ENCODE peak calls at places on chromosomes 13 and 19, in four cellular contexts. One of them, this sample, is unnamed.
A peak's percentile ranks its signal among the peaks of the same experiment; 100 is the strongest.

GRCh38 chr13:39616087-39616694 is 13.2 kb upstream of the LHFPL6 start:
- DNase-seq in nephron progenitor cell: peak; percentile 50
- DNase-seq in CD4-positive, alpha-beta T cell: no peak
- DNase-seq in AG09309: no peak
- DNase-seq in this sample: no peak

GRCh38 chr13:110216403-110217041 is 90.4 kb downstream of the COL4A1 start:
- DNase-seq in AG09309: peak; percentile 39
- DNase-seq in nephron progenitor cell: no peak
- DNase-seq in CD4-positive, alpha-beta T cell: no peak
- DNase-seq in this sample: peak; percentile 14

GRCh38 chr19:47699360-47699917 is 13.8 kb upstream of the EHD2 start:
- DNase-seq in AG09309: no peak
- DNase-seq in nephron progenitor cell: peak; percentile 85
- DNase-seq in CD4-positive, alpha-beta T cell: peak; percentile 23
- DNase-seq in this sample: no peak

GRCh38 chr19:53900191-53900860 is 8.8 kb upstream of the CACNG7 start:
- DNase-seq in nephron progenitor cell: no peak
- DNase-seq in AG09309: no peak
- DNase-seq in CD4-positive, alpha-beta T cell: no peak
- DNase-seq in this sample: no peak

GRCh38 chr13:68588623-68589022 is 1358.5 kb upstream of the PCDH9 start:
- DNase-seq in AG09309: no peak
- DNase-seq in nephron progenitor cell: no peak
- DNase-seq in CD4-positive, alpha-beta T cell: no peak
- DNase-seq in this sample: no peak

GRCh38 chr19:4624301-4624700 is 15.0 kb upstream of the TNFAIP8L1 start:
- DNase-seq in CD4-positive, alpha-beta T cell: no peak
- DNase-seq in nephron progenitor cell: no peak
- DNase-seq in AG09309: no peak
- DNase-seq in this sample: no peak

GRCh38 chr19:23525265-23525862 is 130.1 kb upstream of the ZNF91 start:
- DNase-seq in nephron progenitor cell: no peak
- DNase-seq in AG09309: no peak
- DNase-seq in CD4-positive, alpha-beta T cell: no peak
- DNase-seq in this sample: no peak

GRCh38 chr13:101868585-101869469 is 416.4 kb downstream of the ITGBL1 start:
- DNase-seq in CD4-positive, alpha-beta T cell: no peak
- DNase-seq in nephron progenitor cell: no peak
- DNase-seq in AG09309: no peak
- DNase-seq in this sample: no peak

GRCh38 chr13:53158201-53158600 is 129.6 kb downstream of the OLFM4 start:
- DNase-seq in nephron progenitor cell: no peak
- DNase-seq in AG09309: no peak
- DNase-seq in CD4-positive, alpha-beta T cell: no peak
- DNase-seq in this sample: no peak

GRCh38 chr13:80030491-80030890 is 310.4 kb downstream of the SPRY2 start:
- DNase-seq in AG09309: no peak
- DNase-seq in nephron progenitor cell: no peak
- DNase-seq in CD4-positive, alpha-beta T cell: no peak
- DNase-seq in this sample: no peak

GRCh38 chr13:110340812-110341444 is 33.8 kb downstream of the COL4A2 start:
- DNase-seq in AG09309: no peak
- DNase-seq in nephron progenitor cell: peak; percentile 51
- DNase-seq in CD4-positive, alpha-beta T cell: peak; percentile 42
- DNase-seq in this sample: no peak

GRCh38 chr13:26980099-26981031 is 191.2 kb downstream of the USP12 start:
- DNase-seq in AG09309: no peak
- DNase-seq in nephron progenitor cell: no peak
- DNase-seq in CD4-positive, alpha-beta T cell: no peak
- DNase-seq in this sample: no peak

GRCh38 chr13:111323950-111324651 is 3.7 kb downstream of the TEX29 start:
- DNase-seq in nephron progenitor cell: no peak
- DNase-seq in CD4-positive, alpha-beta T cell: no peak
- DNase-seq in AG09309: no peak
- DNase-seq in this sample: no peak

GRCh38 chr13:93726173-93727019 is 499.8 kb downstream of the GPC6 start:
- DNase-seq in nephron progenitor cell: peak; percentile 41
- DNase-seq in CD4-positive, alpha-beta T cell: no peak
- DNase-seq in AG09309: no peak
- DNase-seq in this sample: no peak

GRCh38 chr19:16614941-16615340 is 13.1 kb downstream of the MED26 start:
- DNase-seq in AG09309: no peak
- DNase-seq in CD4-positive, alpha-beta T cell: no peak
- DNase-seq in nephron progenitor cell: no peak
- DNase-seq in this sample: no peak

GRCh38 chr19:35383536-35383935 is 12.7 kb downstream of the GPR42 start:
- DNase-seq in nephron progenitor cell: no peak
- DNase-seq in AG09309: no peak
- DNase-seq in CD4-positive, alpha-beta T cell: no peak
- DNase-seq in this sample: no peak

GRCh38 chr13:51781246-51782022 is 22.5 kb downstream of the DHRS12 start:
- DNase-seq in nephron progenitor cell: no peak
- DNase-seq in AG09309: no peak
- DNase-seq in CD4-positive, alpha-beta T cell: no peak
- DNase-seq in this sample: no peak

GRCh38 chr13:86856996-86857395 is 814.2 kb upstream of the SLITRK5 start:
- DNase-seq in CD4-positive, alpha-beta T cell: no peak
- DNase-seq in AG09309: no peak
- DNase-seq in nephron progenitor cell: peak; percentile 18
- DNase-seq in this sample: no peak

GRCh38 chr13:38824342-38824741 is 137.5 kb downstream of the FREM2 start:
- DNase-seq in CD4-positive, alpha-beta T cell: no peak
- DNase-seq in AG09309: no peak
- DNase-seq in nephron progenitor cell: no peak
- DNase-seq in this sample: no peak

GRCh38 chr19:54100560-54100959 is at the start of gene OSCAR:
- DNase-seq in CD4-positive, alpha-beta T cell: no peak
- DNase-seq in AG09309: no peak
- DNase-seq in nephron progenitor cell: no peak
- DNase-seq in this sample: no peak

GRCh38 chr13:99721606-99722384 is 220.5 kb downstream of the TM9SF2 start:
- DNase-seq in nephron progenitor cell: peak; percentile 30
- DNase-seq in AG09309: no peak
- DNase-seq in CD4-positive, alpha-beta T cell: no peak
- DNase-seq in this sample: no peak

GRCh38 chr13:89267734-89268133 is 1596.6 kb downstream of the SLITRK5 start:
- DNase-seq in AG09309: no peak
- DNase-seq in nephron progenitor cell: no peak
- DNase-seq in CD4-positive, alpha-beta T cell: no peak
- DNase-seq in this sample: no peak

GRCh38 chr13:32125221-32125621 is 93.6 kb downstream of the FRY start:
- DNase-seq in CD4-positive, alpha-beta T cell: no peak
- DNase-seq in nephron progenitor cell: no peak
- DNase-seq in AG09309: peak; percentile 98
- DNase-seq in this sample: no peak

GRCh38 chr13:67299072-67299635 is 69.0 kb upstream of the PCDH9 start:
- DNase-seq in AG09309: peak; percentile 18
- DNase-seq in CD4-positive, alpha-beta T cell: no peak
- DNase-seq in nephron progenitor cell: no peak
- DNase-seq in this sample: no peak

GRCh38 chr19:52248256-52248655 is 21.1 kb upstream of the ZNF766 start:
- DNase-seq in AG09309: peak; percentile 13
- DNase-seq in CD4-positive, alpha-beta T cell: peak; percentile 49
- DNase-seq in nephron progenitor cell: peak; percentile 6
- DNase-seq in this sample: peak; percentile 4

GRCh38 chr13:95185851-95186250 is 115.4 kb downstream of the ABCC4 start:
- DNase-seq in AG09309: no peak
- DNase-seq in nephron progenitor cell: no peak
- DNase-seq in CD4-positive, alpha-beta T cell: peak; percentile 31
- DNase-seq in this sample: no peak

GRCh38 chr13:107678075-107678689 is 537.2 kb downstream of the LIG4 start:
- DNase-seq in AG09309: peak; percentile 4
- DNase-seq in CD4-positive, alpha-beta T cell: no peak
- DNase-seq in nephron progenitor cell: no peak
- DNase-seq in this sample: no peak

GRCh38 chr13:67223024-67223423 is 7.1 kb downstream of the PCDH9 start:
- DNase-seq in CD4-positive, alpha-beta T cell: no peak
- DNase-seq in nephron progenitor cell: no peak
- DNase-seq in AG09309: no peak
- DNase-seq in this sample: no peak

DNA sequence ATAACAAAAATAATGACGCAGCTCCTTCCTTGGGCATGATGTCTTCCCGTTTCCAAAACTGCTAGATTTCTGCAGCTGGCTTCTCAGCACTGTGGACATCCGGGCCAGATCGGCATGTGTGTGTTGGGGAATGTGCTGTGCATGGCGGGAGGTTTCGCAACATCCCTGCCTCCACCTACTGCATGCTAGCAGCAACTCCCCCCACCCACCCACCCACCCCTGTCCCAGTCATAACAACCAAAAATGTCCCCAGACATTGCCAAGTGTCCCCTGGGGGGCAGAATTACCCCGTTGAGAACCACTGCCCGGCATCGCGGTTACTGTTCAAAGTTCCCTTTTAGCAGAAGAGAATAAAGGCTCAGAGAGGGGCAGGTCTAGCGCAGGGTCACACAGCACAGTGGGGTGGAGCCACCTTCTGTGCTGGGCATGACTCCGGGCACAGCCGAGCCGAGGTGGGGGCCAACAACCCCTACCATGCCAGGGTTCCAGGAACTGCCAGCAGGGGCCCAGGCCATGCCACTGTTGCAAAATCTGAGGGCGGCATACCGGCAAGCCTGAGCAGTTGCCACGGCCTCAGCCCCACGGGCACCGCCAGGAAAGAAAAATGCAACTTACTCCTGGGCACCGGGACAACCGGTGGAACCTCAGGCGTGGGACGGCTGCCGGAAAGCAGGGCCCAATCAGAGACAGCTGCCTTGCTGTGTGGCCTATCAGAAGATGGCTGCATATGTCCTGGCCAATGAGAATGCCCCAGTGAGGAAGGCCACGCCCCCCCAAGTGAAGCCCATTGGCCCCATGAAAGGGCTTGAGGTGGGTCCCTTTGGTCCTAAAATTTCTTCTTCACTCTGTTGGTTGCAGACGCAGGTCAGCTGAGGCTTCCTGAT is 22.5 kb upstream of the NFIC start:
- DNase-seq in AG09309: peak; percentile 76
- DNase-seq in nephron progenitor cell: no peak
- DNase-seq in CD4-positive, alpha-beta T cell: no peak
- DNase-seq in this sample: peak; percentile 67
- TF ChIP-seq CTCF in AG09309: peak; percentile 28
- TF ChIP-seq CTCF in nephron progenitor cell: no peak
- TF ChIP-seq CTCF in CD4-positive, alpha-beta T cell: no peak
- TF ChIP-seq CTCF in this sample: no peak

DNA sequence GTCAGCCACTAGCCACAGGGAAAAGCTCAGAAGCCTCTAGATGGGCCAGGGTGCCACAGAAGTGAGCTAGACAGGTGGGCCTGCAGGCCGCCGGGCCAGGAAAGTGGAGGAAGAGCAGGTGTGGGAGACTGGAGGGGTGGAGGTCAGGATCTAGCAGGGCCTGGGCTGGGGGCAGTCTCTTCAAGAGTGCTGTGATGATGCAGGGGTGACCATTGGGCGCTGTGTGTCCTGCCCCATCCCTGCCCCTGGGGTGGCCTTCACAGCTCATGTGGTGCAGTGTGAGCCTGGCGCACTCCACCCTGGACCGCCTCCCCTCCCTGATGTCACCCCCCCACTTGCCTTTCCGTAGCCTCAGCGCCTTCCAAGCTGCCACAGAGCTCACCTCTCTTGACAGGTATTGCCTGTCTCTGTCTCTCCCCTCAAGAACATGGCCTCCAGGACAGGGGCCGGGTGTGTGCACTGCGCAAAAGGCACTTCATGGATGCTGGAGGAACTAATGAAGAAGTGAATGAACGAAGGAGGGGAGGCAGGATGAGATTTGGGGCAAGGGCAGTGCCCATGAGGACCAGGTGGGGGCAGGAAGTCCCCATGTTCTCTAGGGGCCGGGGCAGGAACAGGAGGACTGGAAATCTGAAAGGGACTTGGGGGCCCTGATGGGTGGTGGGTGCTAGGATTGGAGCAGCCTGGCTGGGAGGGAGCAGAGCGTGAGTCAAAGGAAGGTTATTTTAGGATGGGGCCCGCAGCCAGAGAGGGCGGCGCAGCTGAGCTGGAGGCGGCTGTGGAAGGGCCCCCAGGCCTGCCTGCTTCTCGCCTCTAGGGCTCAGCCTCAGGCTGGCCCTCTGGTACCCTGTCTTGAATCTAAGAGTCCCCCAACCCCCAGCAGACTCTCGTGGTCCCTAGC is 6.6 kb downstream of the SSBP4 start:
- DNase-seq in nephron progenitor cell: no peak
- DNase-seq in AG09309: no peak
- DNase-seq in CD4-positive, alpha-beta T cell: no peak
- DNase-seq in this sample: no peak
- TF ChIP-seq CTCF in nephron progenitor cell: no peak
- TF ChIP-seq CTCF in AG09309: peak; percentile 1
- TF ChIP-seq CTCF in CD4-positive, alpha-beta T cell: no peak
- TF ChIP-seq CTCF in this sample: peak; percentile 1

DNA sequence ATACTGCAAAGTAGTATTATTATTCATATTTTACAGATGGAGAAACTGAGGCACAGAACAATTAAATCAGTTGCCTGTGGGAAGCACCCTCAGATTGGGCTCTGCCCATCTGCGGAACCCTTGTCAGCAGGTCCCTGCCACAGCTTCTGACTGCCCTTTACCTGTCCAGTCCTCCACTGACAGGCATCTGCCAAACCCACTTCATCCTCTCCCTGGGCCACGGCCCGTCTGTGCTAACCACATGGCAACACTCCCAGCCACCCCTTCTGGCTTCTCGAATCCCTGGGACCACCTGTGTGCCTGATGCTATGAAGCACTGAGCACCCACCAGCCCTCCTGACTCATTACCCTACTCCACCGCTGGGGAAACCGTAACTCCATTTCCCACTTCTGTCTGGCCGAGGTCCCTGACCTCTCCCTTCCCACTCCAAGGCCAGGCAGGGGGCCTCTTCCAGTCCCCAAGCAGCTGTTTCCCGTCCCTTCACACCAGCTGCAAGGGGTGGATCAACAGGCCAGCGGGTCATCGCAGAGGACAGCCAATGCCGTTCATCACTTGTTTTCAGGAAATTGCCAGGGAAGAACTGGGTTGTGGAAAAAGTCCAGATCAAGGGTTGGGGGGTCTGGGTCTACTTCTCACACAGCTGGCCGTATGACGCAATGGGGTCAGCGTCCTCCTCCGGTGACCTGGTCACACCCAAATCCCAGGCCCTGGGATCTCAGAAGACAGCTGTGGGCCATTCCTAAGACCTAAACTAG is 2.5 kb downstream of the KANK3 start:
- DNase-seq in AG09309: no peak
- DNase-seq in CD4-positive, alpha-beta T cell: no peak
- DNase-seq in nephron progenitor cell: peak; percentile 48
- DNase-seq in this sample: no peak
- TF ChIP-seq CTCF in AG09309: no peak
- TF ChIP-seq CTCF in CD4-positive, alpha-beta T cell: no peak
- TF ChIP-seq CTCF in nephron progenitor cell: peak; percentile 15
- TF ChIP-seq CTCF in this sample: no peak

GRCh38 chr19:49871349-49871985 is 4.1 kb upstream of the PNKP start:
- DNase-seq in AG09309: no peak
- DNase-seq in nephron progenitor cell: no peak
- DNase-seq in CD4-positive, alpha-beta T cell: no peak
- DNase-seq in this sample: no peak

GRCh38 chr19:49866933-49867782 is at the start of gene PNKP:
- DNase-seq in AG09309: no peak
- DNase-seq in nephron progenitor cell: peak; percentile 91
- DNase-seq in CD4-positive, alpha-beta T cell: peak; percentile 72
- DNase-seq in this sample: no peak

GRCh38 chr19:49869009-49869483 is 1.7 kb upstream of the PNKP start:
- DNase-seq in nephron progenitor cell: peak; percentile 91
- DNase-seq in CD4-positive, alpha-beta T cell: no peak
- DNase-seq in AG09309: no peak
- DNase-seq in this sample: no peak

GRCh38 chr19:49870309-49870901 is 3.0 kb upstream of the PNKP start:
- DNase-seq in nephron progenitor cell: no peak
- DNase-seq in CD4-positive, alpha-beta T cell: no peak
- DNase-seq in AG09309: no peak
- DNase-seq in this sample: no peak

GRCh38 chr19:49869484-49870308 is 2.3 kb upstream of the PNKP start:
- DNase-seq in CD4-positive, alpha-beta T cell: peak; percentile 82
- DNase-seq in nephron progenitor cell: peak; percentile 95
- DNase-seq in AG09309: peak; percentile 100
- DNase-seq in this sample: peak; percentile 100
- TF ChIP-seq CTCF in CD4-positive, alpha-beta T cell: no peak
- TF ChIP-seq CTCF in nephron progenitor cell: no peak
- TF ChIP-seq CTCF in AG09309: no peak
- TF ChIP-seq CTCF in this sample: no peak

This sample was measured in AG09319.